ENCODE peak calls at places on chromosome 7, in ten cellular contexts. K is upper lobe of right lung, S is left ventricle myocardium inferior, A is PC-3, C is A549, H is adrenal gland, U is tibial artery, Q is lung, L is fibroblast of lung, R is hepatocyte. F is an unnamed sample.

GRCh38 chr7:114413741-114414140 is 874 bp upstream of the FOXP2 start:
- DNase-seq in K (no peak), S (no peak), A (no peak), C (no peak), H (no peak), U (no peak), Q (no peak), L (peak; percentile 30), R (no peak), F (peak; percentile 12)

GRCh38 chr7:120460928-120461327 is 188.0 kb downstream of the KCND2 start:
- DNase-seq in K (no peak), S (no peak), A (no peak), C (no peak), H (no peak), U (no peak), Q (no peak), L (no peak), R (no peak), F (no peak)

GRCh38 chr7:117075934-117076333 is 122.6 kb downstream of the ST7 start:
- DNase-seq in K (no peak), S (no peak), A (no peak), C (no peak), H (no peak), U (no peak), Q (no peak), L (no peak), R (no peak), F (no peak)

GRCh38 chr7:13979671-13980438 is 9.6 kb downstream of the ETV1 start:
- DNase-seq in K (no peak), S (no peak), A (peak; percentile 69), C (no peak), H (no peak), U (no peak), Q (no peak), L (peak; percentile 88), R (no peak), F (no peak)

GRCh38 chr7:138785587-138786437 is 12.0 kb upstream of the TMEM213 start:
- DNase-seq in K (no peak), S (no peak), A (peak; percentile 25), C (peak; percentile 59), H (no peak), U (no peak), Q (no peak), L (no peak), R (no peak), F (no peak)

GRCh38 chr7:26429168-26429567 is 137.5 kb downstream of the SNX10 start:
- DNase-seq in K (no peak), S (no peak), A (peak; percentile 49), C (no peak), H (no peak), U (no peak), Q (no peak), L (no peak), R (no peak), F (no peak)

GRCh38 chr7:25900887-25901286 is 251.1 kb upstream of the NFE2L3 start:
- DNase-seq in K (no peak), S (no peak), A (no peak), C (no peak), H (no peak), U (no peak), Q (no peak), L (no peak), R (no peak), F (no peak)

GRCh38 chr7:129848436-129848835 is 104.3 kb downstream of the UBE2H start:
- DNase-seq in K (no peak), S (no peak), A (no peak), C (no peak), H (no peak), U (no peak), Q (no peak), L (no peak), R (no peak), F (no peak)

GRCh38 chr7:45061807-45062206 is 27.0 kb downstream of the NACAD start:
- DNase-seq in K (no peak), S (no peak), A (no peak), C (no peak), H (no peak), U (no peak), Q (no peak), L (no peak), R (no peak), F (no peak)

GRCh38 chr7:29989257-29989995 is at the start of gene SCRN1:
- DNase-seq in K (peak; percentile 81), S (peak; percentile 42), A (peak; percentile 25), C (peak; percentile 51), H (peak; percentile 25), U (no peak), Q (no peak), L (peak; percentile 37), R (peak; percentile 84), F (peak; percentile 52)

GRCh38 chr7:76155938-76156337 is 45.8 kb upstream of the SRRM3 start:
- DNase-seq in K (peak; percentile 84), S (peak; percentile 46), A (no peak), C (peak; percentile 31), H (peak; percentile 85), U (peak; percentile 72), Q (peak; percentile 73), L (peak; percentile 67), R (peak; percentile 37), F (peak; percentile 33)

GRCh38 chr7:139737221-139738100 is 40.3 kb downstream of the HIPK2 start:
- DNase-seq in K (no peak), S (no peak), A (no peak), C (no peak), H (peak; percentile 72), U (no peak), Q (no peak), L (no peak), R (no peak), F (no peak)

GRCh38 chr7:112092306-112093090 is 113.7 kb downstream of the DOCK4 start:
- DNase-seq in K (no peak), S (no peak), A (no peak), C (no peak), H (no peak), U (no peak), Q (no peak), L (no peak), R (no peak), F (no peak)

GRCh38 chr7:135855836-135856235 is 107.2 kb upstream of the FAM180A start:
- DNase-seq in K (no peak), S (no peak), A (peak; percentile 33), C (no peak), H (no peak), U (no peak), Q (no peak), L (peak; percentile 8), R (no peak), F (no peak)

GRCh38 chr7:39951156-39951942 is 1.3 kb downstream of the CDK13 start:
- DNase-seq in K (peak; percentile 85), S (peak; percentile 52), A (peak; percentile 44), C (peak; percentile 77), H (peak; percentile 74), U (peak; percentile 34), Q (peak; percentile 60), L (peak; percentile 64), R (peak; percentile 83), F (peak; percentile 81)

GRCh38 chr7:64990936-64991335 is at the start of gene ZNF117:
- DNase-seq in K (no peak), S (no peak), A (no peak), C (no peak), H (no peak), U (no peak), Q (no peak), L (no peak), R (no peak), F (no peak)
- H3K4me3 ChIP-seq in K (no peak within 1 kb of the TSS), S (no peak within 1 kb of the TSS), A (no peak within 1 kb of the TSS), C (no peak within 1 kb of the TSS), H (no peak within 1 kb of the TSS), U (no peak within 1 kb of the TSS), Q (no peak within 1 kb of the TSS), L (no peak within 1 kb of the TSS), R (no peak within 1 kb of the TSS), F (no peak within 1 kb of the TSS)

DNA sequence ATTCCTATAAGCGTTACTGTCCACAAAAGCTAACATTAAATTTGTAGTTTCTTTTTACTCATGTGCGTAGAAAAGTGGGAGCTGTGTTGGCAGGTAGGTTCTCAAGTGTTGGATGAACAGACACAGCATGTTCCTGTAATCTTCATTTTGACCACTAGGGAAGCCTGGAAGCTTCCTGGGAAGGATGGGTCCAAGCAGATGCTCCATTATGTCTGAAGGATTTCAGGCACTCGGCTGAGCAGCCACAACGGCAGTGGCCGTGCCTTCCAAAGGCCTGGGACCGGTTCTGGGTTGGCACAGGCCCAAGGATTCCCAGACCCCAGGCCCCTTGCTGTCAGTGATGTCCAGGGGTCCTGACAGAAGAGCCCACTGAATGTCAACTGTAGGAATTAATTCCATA is 386.3 kb downstream of the TNS3 start:
- DNase-seq in K (no peak), S (no peak), A (peak; percentile 24), C (peak; percentile 44), H (no peak), U (no peak), Q (no peak), L (no peak), R (no peak), F (no peak)
- TF ChIP-seq CTCF in K (peak; percentile 18), S (peak; percentile 35), A (peak; percentile 39), C (no peak), H (no peak), U (no peak), Q (no peak), L (no peak), R (no peak), F (no peak)

GRCh38 chr7:5477723-5478531 is 54.3 kb upstream of the TNRC18 start:
- DNase-seq in K (no peak), S (no peak), A (no peak), C (no peak), H (no peak), U (no peak), Q (no peak), L (no peak), R (peak; percentile 46), F (peak; percentile 76)

GRCh38 chr7:5479133-5479745 is 55.6 kb upstream of the TNRC18 start:
- DNase-seq in K (no peak), S (no peak), A (no peak), C (no peak), H (no peak), U (no peak), Q (no peak), L (peak; percentile 59), R (peak; percentile 63), F (no peak)

GRCh38 chr7:5479941-5480517 is 56.4 kb upstream of the TNRC18 start:
- DNase-seq in K (no peak), S (no peak), A (no peak), C (no peak), H (no peak), U (no peak), Q (no peak), L (no peak), R (no peak), F (no peak)

GRCh38 chr7:5477126-5477525 is 53.5 kb upstream of the TNRC18 start:
- DNase-seq in K (no peak), S (no peak), A (no peak), C (no peak), H (no peak), U (no peak), Q (no peak), L (no peak), R (no peak), F (no peak)

GRCh38 chr7:5478568-5479045 is 55.0 kb upstream of the TNRC18 start:
- DNase-seq in K (no peak), S (no peak), A (no peak), C (no peak), H (no peak), U (no peak), Q (no peak), L (no peak), R (peak; percentile 62), F (no peak)
- H3K27ac ChIP-seq in K (no peak overlapping the region), S (peak overlapping the region; percentile 42), A (no peak overlapping the region), C (no peak overlapping the region), H (no peak overlapping the region), U (peak overlapping the region; percentile 24), Q (no peak overlapping the region), L (no peak overlapping the region), R (peak overlapping the region; percentile 93), F (no peak overlapping the region)

GRCh38 chr7:148262721-148263229 is 327.8 kb upstream of the C7orf33 start:
- DNase-seq in K (peak; percentile 71), S (peak; percentile 58), A (peak; percentile 60), C (peak; percentile 44), H (peak; percentile 68), U (peak; percentile 60), Q (peak; percentile 46), L (peak; percentile 48), R (peak; percentile 81), F (peak; percentile 64)
- H3K4me3 ChIP-seq in K (no peak overlapping the region), S (no peak overlapping the region), A (peak overlapping the region; percentile 63), C (peak overlapping the region; percentile 18), H (no peak overlapping the region), U (no peak overlapping the region), Q (no peak overlapping the region), L (no peak overlapping the region), R (no peak overlapping the region), F (no peak overlapping the region)